ENCODE peak calls at places on chromosome 16, in four cellular contexts. One of them, this sample, is unnamed. For H3K36me3 and H3K27me3, the result is how much of the 10 kb centered on the place peaks cover.

GRCh38 chr16:50259334-50260205 is 6.8 kb upstream of the ADCY7 start:
- DNase-seq in CD8-positive, alpha-beta memory T cell: peak
- DNase-seq in aorta: peak
- DNase-seq in uterus: peak
- DNase-seq in this sample: peak

GRCh38 chr16:88821168-88821850 is 9.6 kb upstream of the APRT start:
- DNase-seq in CD8-positive, alpha-beta memory T cell: no peak
- DNase-seq in aorta: no peak
- DNase-seq in uterus: no peak
- DNase-seq in this sample: no peak

GRCh38 chr16:53848277-53848942 is 144.5 kb downstream of the FTO start:
- DNase-seq in CD8-positive, alpha-beta memory T cell: no peak
- DNase-seq in aorta: no peak
- DNase-seq in uterus: no peak
- DNase-seq in this sample: no peak

GRCh38 chr16:67910162-67910561 is 17.1 kb downstream of the PSKH1 start:
- DNase-seq in CD8-positive, alpha-beta memory T cell: no peak
- DNase-seq in aorta: no peak
- DNase-seq in uterus: no peak
- DNase-seq in this sample: no peak

GRCh38 chr16:71637398-71637797 is 11.4 kb downstream of the MARVELD3 start:
- DNase-seq in CD8-positive, alpha-beta memory T cell: no peak
- DNase-seq in aorta: no peak
- DNase-seq in uterus: no peak
- DNase-seq in this sample: no peak

GRCh38 chr16:1707193-1707790 is 1.3 kb downstream of the MAPK8IP3 start:
- DNase-seq in CD8-positive, alpha-beta memory T cell: no peak
- DNase-seq in aorta: no peak
- DNase-seq in uterus: no peak
- DNase-seq in this sample: no peak

GRCh38 chr16:64088838-64089237 is 1033.0 kb downstream of the CDH11 start:
- DNase-seq in CD8-positive, alpha-beta memory T cell: no peak
- DNase-seq in aorta: no peak
- DNase-seq in uterus: no peak
- DNase-seq in this sample: no peak

GRCh38 chr16:4944333-4945281 is 7.7 kb upstream of the PPL start:
- DNase-seq in CD8-positive, alpha-beta memory T cell: no peak
- DNase-seq in aorta: peak
- DNase-seq in uterus: peak
- DNase-seq in this sample: peak

GRCh38 chr16:26709175-26709574 is 357.6 kb upstream of the C16orf82 start:
- DNase-seq in CD8-positive, alpha-beta memory T cell: no peak
- DNase-seq in aorta: no peak
- DNase-seq in uterus: no peak
- DNase-seq in this sample: no peak

GRCh38 chr16:50270510-50271147 is 4.3 kb downstream of the ADCY7 start:
- DNase-seq in CD8-positive, alpha-beta memory T cell: peak
- DNase-seq in aorta: peak
- DNase-seq in uterus: no peak
- DNase-seq in this sample: peak

GRCh38 chr16:2776500-2777139 is 460 bp downstream of the ELOB start:
- DNase-seq in CD8-positive, alpha-beta memory T cell: no peak
- DNase-seq in aorta: peak
- DNase-seq in uterus: peak
- DNase-seq in this sample: no peak

GRCh38 chr16:2774161-2774891 is 2.8 kb downstream of the ELOB start:
- DNase-seq in CD8-positive, alpha-beta memory T cell: peak
- DNase-seq in aorta: peak
- DNase-seq in uterus: no peak
- DNase-seq in this sample: no peak

GRCh38 chr16:2773188-2773968 is 3.7 kb downstream of the ELOB start:
- DNase-seq in CD8-positive, alpha-beta memory T cell: peak
- DNase-seq in aorta: peak
- DNase-seq in uterus: no peak
- DNase-seq in this sample: no peak

GRCh38 chr16:2775765-2776499 is 1.1 kb downstream of the ELOB start:
- DNase-seq in CD8-positive, alpha-beta memory T cell: peak
- DNase-seq in aorta: peak
- DNase-seq in uterus: no peak
- DNase-seq in this sample: no peak

DNA sequence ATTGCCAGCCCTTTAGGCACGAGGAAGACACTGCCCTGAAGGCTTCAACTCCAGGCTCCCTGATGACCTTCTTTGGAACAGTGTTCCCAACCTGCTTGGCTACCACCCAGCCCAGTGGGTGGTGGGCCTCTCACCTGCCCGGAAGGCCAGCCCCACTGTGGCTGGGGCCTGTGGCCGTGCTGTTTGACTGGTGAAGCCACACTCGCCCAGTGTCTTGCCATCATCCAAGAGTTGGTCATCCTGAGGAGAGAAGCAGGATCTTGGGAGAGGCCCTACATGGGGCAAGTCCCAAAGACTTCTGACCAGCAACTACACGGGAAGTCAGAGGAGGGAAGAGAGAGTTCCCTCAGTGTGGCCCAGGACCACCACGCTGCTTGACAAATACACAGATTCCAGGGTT is 1.8 kb downstream of the ELOB start:
- DNase-seq in CD8-positive, alpha-beta memory T cell: peak
- DNase-seq in aorta: peak
- DNase-seq in uterus: no peak
- DNase-seq in this sample: no peak
- H3K36me3 ChIP-seq in CD8-positive, alpha-beta memory T cell: under half
- H3K36me3 ChIP-seq in aorta: under half
- H3K36me3 ChIP-seq in uterus: under half
- H3K36me3 ChIP-seq in this sample: under half

DNA sequence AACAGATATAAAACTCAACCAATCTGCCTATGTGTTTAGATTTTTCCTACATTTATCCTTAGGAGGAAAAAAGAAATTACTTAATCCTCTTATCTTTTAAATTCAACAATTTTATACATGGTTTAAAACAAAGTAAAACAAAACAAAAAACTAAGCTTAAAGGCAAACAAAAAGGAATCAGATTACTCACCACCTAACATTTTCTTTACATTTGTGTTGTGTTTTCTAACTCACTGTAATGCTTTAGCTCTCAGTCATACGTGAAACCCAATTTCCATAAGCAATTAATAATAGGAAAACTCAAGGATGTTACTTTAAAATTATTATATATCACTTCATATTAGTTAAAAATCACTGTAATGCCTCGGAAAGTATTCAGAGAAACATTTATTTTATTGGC is 6.7 kb upstream of the IRX5 start:
- DNase-seq in CD8-positive, alpha-beta memory T cell: no peak
- DNase-seq in aorta: no peak
- DNase-seq in uterus: no peak
- DNase-seq in this sample: no peak
- H3K27ac ChIP-seq in CD8-positive, alpha-beta memory T cell: no peak
- H3K27ac ChIP-seq in aorta: no peak
- H3K27ac ChIP-seq in uterus: no peak
- H3K27ac ChIP-seq in this sample: no peak

GRCh38 chr16:86508947-86509758 is 1.2 kb upstream of the FOXF1 start:
- DNase-seq in CD8-positive, alpha-beta memory T cell: no peak
- DNase-seq in aorta: peak
- DNase-seq in uterus: peak
- DNase-seq in this sample: no peak
- H3K27me3 ChIP-seq in CD8-positive, alpha-beta memory T cell: under half
- H3K27me3 ChIP-seq in aorta: under half
- H3K27me3 ChIP-seq in uterus: under half
- H3K27me3 ChIP-seq in this sample: under half

DNA sequence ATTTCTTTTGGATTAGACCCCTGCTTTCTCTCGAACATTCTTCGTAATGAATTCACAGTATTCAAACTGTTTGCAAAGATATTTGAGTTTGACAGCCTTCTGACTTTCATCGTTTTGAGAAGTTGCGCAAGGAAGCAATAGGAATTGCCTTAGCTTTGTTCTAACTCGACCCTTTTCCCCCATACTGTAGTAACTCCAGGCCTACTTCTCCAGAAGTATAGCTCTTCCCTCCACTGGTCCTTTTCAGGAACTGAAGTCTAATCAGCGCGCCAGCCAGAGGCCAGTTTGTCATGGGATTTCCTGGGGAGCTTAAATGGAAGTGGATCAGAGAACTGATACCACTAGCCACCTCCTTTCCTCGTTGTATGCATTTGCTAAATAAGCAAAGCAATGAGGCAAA is 28.0 kb downstream of the CDR2 start:
- DNase-seq in CD8-positive, alpha-beta memory T cell: no peak
- DNase-seq in aorta: no peak
- DNase-seq in uterus: no peak
- DNase-seq in this sample: no peak
- H3K36me3 ChIP-seq in CD8-positive, alpha-beta memory T cell: under half
- H3K36me3 ChIP-seq in aorta: under half
- H3K36me3 ChIP-seq in uterus: under half
- H3K36me3 ChIP-seq in this sample: half or more

DNA sequence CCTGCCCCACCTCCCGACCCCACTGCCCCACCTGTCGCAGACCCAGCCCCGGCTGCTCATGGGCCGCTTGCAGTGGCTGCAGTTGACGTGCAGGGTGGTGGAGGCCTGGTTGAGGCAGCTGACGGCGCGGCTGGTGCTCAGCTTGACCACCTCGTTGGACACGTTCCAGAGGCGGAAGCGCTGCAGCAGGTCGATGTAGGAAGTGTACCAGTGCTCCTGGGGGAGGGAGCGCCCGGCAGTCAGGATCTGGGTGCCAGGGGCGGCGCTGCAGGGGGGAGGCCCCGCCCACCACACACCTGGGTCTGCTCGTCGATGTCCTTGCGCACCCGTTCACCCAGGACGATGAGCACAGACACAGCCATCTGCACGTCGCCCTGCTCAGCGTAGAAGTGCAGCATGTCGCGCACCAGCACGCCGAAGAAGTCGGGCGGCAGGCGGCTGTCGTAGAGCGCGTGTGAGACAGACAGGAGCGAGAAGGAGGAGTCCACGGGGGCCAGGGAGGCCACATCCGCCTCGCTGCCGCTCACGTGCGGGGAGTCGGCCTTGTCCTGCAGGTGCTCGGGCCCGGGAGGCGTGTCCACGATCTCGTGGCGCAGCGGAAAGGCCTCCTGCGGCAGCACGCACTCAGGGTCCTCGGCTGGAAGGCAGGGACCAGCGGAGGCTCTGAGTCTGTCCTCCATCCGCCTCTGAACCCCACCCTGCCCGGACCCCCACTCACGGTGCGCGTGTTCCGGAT is 995 bp upstream of the JMJD8 start:
- DNase-seq in CD8-positive, alpha-beta memory T cell: no peak
- DNase-seq in aorta: peak
- DNase-seq in uterus: peak
- DNase-seq in this sample: no peak
- H3K27ac ChIP-seq in CD8-positive, alpha-beta memory T cell: no peak
- H3K27ac ChIP-seq in aorta: no peak
- H3K27ac ChIP-seq in uterus: peak
- H3K27ac ChIP-seq in this sample: peak